ENCODE peak calls at places on chromosomes 1 and 21, in nine cellular contexts. One of them, this sample, is unnamed.

GRCh38 chr1:37723072-37723389 is 30.7 kb downstream of the CDCA8 start:
- DNase-seq in heart right ventricle: no peak
- DNase-seq in type B pancreatic cell: no peak
- DNase-seq in astrocyte of the spinal cord: no peak
- DNase-seq in left lung: no peak
- DNase-seq in endothelial cell: no peak
- DNase-seq in progenitor cell of endocrine pancreas: no peak
- DNase-seq in vagina: no peak
- DNase-seq in heart left ventricle: no peak
- DNase-seq in this sample: no peak

GRCh38 chr1:206766251-206766856 is 4.2 kb upstream of the IL19 start:
- DNase-seq in heart right ventricle: peak; percentile 11
- DNase-seq in type B pancreatic cell: no peak
- DNase-seq in astrocyte of the spinal cord: peak; percentile 95
- DNase-seq in left lung: peak; percentile 87
- DNase-seq in endothelial cell: no peak
- DNase-seq in progenitor cell of endocrine pancreas: no peak
- DNase-seq in vagina: no peak
- DNase-seq in heart left ventricle: peak; percentile 71
- DNase-seq in this sample: peak; percentile 82

GRCh38 chr21:21101911-21102310 is 103.7 kb downstream of the NCAM2 start:
- DNase-seq in heart right ventricle: no peak
- DNase-seq in type B pancreatic cell: no peak
- DNase-seq in astrocyte of the spinal cord: peak; percentile 67
- DNase-seq in left lung: no peak
- DNase-seq in endothelial cell: peak; percentile 35
- DNase-seq in progenitor cell of endocrine pancreas: no peak
- DNase-seq in vagina: no peak
- DNase-seq in heart left ventricle: no peak
- DNase-seq in this sample: peak; percentile 48

GRCh38 chr1:3005771-3006170 is 15.5 kb upstream of the ACTRT2 start:
- DNase-seq in heart right ventricle: no peak
- DNase-seq in type B pancreatic cell: no peak
- DNase-seq in astrocyte of the spinal cord: no peak
- DNase-seq in left lung: no peak
- DNase-seq in endothelial cell: no peak
- DNase-seq in progenitor cell of endocrine pancreas: no peak
- DNase-seq in vagina: no peak
- DNase-seq in heart left ventricle: no peak
- DNase-seq in this sample: no peak

GRCh38 chr21:43574741-43575465 is 84.4 kb downstream of the HSF2BP start:
- DNase-seq in heart right ventricle: peak; percentile 28
- DNase-seq in type B pancreatic cell: no peak
- DNase-seq in astrocyte of the spinal cord: no peak
- DNase-seq in left lung: peak; percentile 73
- DNase-seq in endothelial cell: no peak
- DNase-seq in progenitor cell of endocrine pancreas: no peak
- DNase-seq in vagina: no peak
- DNase-seq in heart left ventricle: peak; percentile 82
- DNase-seq in this sample: no peak

GRCh38 chr1:113219828-113220227 is 146.8 kb downstream of the LRIG2 start:
- DNase-seq in heart right ventricle: no peak
- DNase-seq in type B pancreatic cell: no peak
- DNase-seq in astrocyte of the spinal cord: no peak
- DNase-seq in left lung: no peak
- DNase-seq in endothelial cell: no peak
- DNase-seq in progenitor cell of endocrine pancreas: no peak
- DNase-seq in vagina: no peak
- DNase-seq in heart left ventricle: no peak
- DNase-seq in this sample: no peak

GRCh38 chr1:13228343-13228781 is 2.4 kb upstream of the PRAMEF18 start:
- DNase-seq in heart right ventricle: no peak
- DNase-seq in type B pancreatic cell: peak; percentile 42
- DNase-seq in astrocyte of the spinal cord: no peak
- DNase-seq in left lung: no peak
- DNase-seq in endothelial cell: no peak
- DNase-seq in progenitor cell of endocrine pancreas: peak; percentile 0
- DNase-seq in vagina: no peak
- DNase-seq in heart left ventricle: peak; percentile 3
- DNase-seq in this sample: no peak

GRCh38 chr1:111203681-111204210 is 3.3 kb upstream of the DENND2D start:
- DNase-seq in heart right ventricle: peak; percentile 57
- DNase-seq in type B pancreatic cell: no peak
- DNase-seq in astrocyte of the spinal cord: no peak
- DNase-seq in left lung: peak; percentile 91
- DNase-seq in endothelial cell: no peak
- DNase-seq in progenitor cell of endocrine pancreas: no peak
- DNase-seq in vagina: no peak
- DNase-seq in heart left ventricle: peak; percentile 90
- DNase-seq in this sample: no peak

GRCh38 chr1:238061967-238062613 is 171.4 kb upstream of the ZP4 start:
- DNase-seq in heart right ventricle: no peak
- DNase-seq in type B pancreatic cell: no peak
- DNase-seq in astrocyte of the spinal cord: peak; percentile 75
- DNase-seq in left lung: no peak
- DNase-seq in endothelial cell: no peak
- DNase-seq in progenitor cell of endocrine pancreas: no peak
- DNase-seq in vagina: no peak
- DNase-seq in heart left ventricle: no peak
- DNase-seq in this sample: peak; percentile 48

GRCh38 chr1:229278120-229278741 is 7.3 kb downstream of the RAB4A start:
- DNase-seq in heart right ventricle: no peak
- DNase-seq in type B pancreatic cell: no peak
- DNase-seq in astrocyte of the spinal cord: no peak
- DNase-seq in left lung: no peak
- DNase-seq in endothelial cell: no peak
- DNase-seq in progenitor cell of endocrine pancreas: no peak
- DNase-seq in vagina: no peak
- DNase-seq in heart left ventricle: no peak
- DNase-seq in this sample: no peak

GRCh38 chr1:181655756-181656155 is 172.4 kb downstream of the CACNA1E start:
- DNase-seq in heart right ventricle: no peak
- DNase-seq in type B pancreatic cell: no peak
- DNase-seq in astrocyte of the spinal cord: peak; percentile 8
- DNase-seq in left lung: no peak
- DNase-seq in endothelial cell: no peak
- DNase-seq in progenitor cell of endocrine pancreas: no peak
- DNase-seq in vagina: no peak
- DNase-seq in heart left ventricle: no peak
- DNase-seq in this sample: no peak

GRCh38 chr1:109631513-109632260 is 12.1 kb downstream of the AMPD2 start:
- DNase-seq in heart right ventricle: no peak
- DNase-seq in type B pancreatic cell: peak; percentile 64
- DNase-seq in astrocyte of the spinal cord: no peak
- DNase-seq in left lung: no peak
- DNase-seq in endothelial cell: no peak
- DNase-seq in progenitor cell of endocrine pancreas: no peak
- DNase-seq in vagina: peak; percentile 81
- DNase-seq in heart left ventricle: no peak
- DNase-seq in this sample: no peak

GRCh38 chr1:109630881-109631512 is 11.4 kb downstream of the AMPD2 start:
- DNase-seq in heart right ventricle: no peak
- DNase-seq in type B pancreatic cell: peak; percentile 62
- DNase-seq in astrocyte of the spinal cord: no peak
- DNase-seq in left lung: no peak
- DNase-seq in endothelial cell: no peak
- DNase-seq in progenitor cell of endocrine pancreas: no peak
- DNase-seq in vagina: peak; percentile 85
- DNase-seq in heart left ventricle: no peak
- DNase-seq in this sample: no peak

GRCh38 chr1:109629372-109630030 is 9.9 kb downstream of the AMPD2 start:
- DNase-seq in heart right ventricle: no peak
- DNase-seq in type B pancreatic cell: peak; percentile 61
- DNase-seq in astrocyte of the spinal cord: no peak
- DNase-seq in left lung: no peak
- DNase-seq in endothelial cell: no peak
- DNase-seq in progenitor cell of endocrine pancreas: no peak
- DNase-seq in vagina: peak; percentile 72
- DNase-seq in heart left ventricle: peak; percentile 47
- DNase-seq in this sample: no peak

GRCh38 chr1:109628540-109629321 is 9.1 kb downstream of the AMPD2 start:
- DNase-seq in heart right ventricle: no peak
- DNase-seq in type B pancreatic cell: no peak
- DNase-seq in astrocyte of the spinal cord: peak; percentile 65
- DNase-seq in left lung: no peak
- DNase-seq in endothelial cell: no peak
- DNase-seq in progenitor cell of endocrine pancreas: no peak
- DNase-seq in vagina: no peak
- DNase-seq in heart left ventricle: no peak
- DNase-seq in this sample: no peak

GRCh38 chr1:109630081-109630880 is 10.6 kb downstream of the AMPD2 start:
- DNase-seq in heart right ventricle: no peak
- DNase-seq in type B pancreatic cell: peak; percentile 64
- DNase-seq in astrocyte of the spinal cord: no peak
- DNase-seq in left lung: no peak
- DNase-seq in endothelial cell: peak; percentile 40
- DNase-seq in progenitor cell of endocrine pancreas: no peak
- DNase-seq in vagina: peak; percentile 82
- DNase-seq in heart left ventricle: peak; percentile 43
- DNase-seq in this sample: no peak
- TF ChIP-seq CTCF in heart right ventricle: peak; percentile 36
- TF ChIP-seq CTCF in type B pancreatic cell: peak; percentile 67
- TF ChIP-seq CTCF in astrocyte of the spinal cord: peak; percentile 20
- TF ChIP-seq CTCF in left lung: peak; percentile 29
- TF ChIP-seq CTCF in endothelial cell: peak; percentile 63
- TF ChIP-seq CTCF in progenitor cell of endocrine pancreas: peak; percentile 40
- TF ChIP-seq CTCF in vagina: peak; percentile 26
- TF ChIP-seq CTCF in heart left ventricle: peak; percentile 42
- TF ChIP-seq CTCF in this sample: peak; percentile 71

DNA sequence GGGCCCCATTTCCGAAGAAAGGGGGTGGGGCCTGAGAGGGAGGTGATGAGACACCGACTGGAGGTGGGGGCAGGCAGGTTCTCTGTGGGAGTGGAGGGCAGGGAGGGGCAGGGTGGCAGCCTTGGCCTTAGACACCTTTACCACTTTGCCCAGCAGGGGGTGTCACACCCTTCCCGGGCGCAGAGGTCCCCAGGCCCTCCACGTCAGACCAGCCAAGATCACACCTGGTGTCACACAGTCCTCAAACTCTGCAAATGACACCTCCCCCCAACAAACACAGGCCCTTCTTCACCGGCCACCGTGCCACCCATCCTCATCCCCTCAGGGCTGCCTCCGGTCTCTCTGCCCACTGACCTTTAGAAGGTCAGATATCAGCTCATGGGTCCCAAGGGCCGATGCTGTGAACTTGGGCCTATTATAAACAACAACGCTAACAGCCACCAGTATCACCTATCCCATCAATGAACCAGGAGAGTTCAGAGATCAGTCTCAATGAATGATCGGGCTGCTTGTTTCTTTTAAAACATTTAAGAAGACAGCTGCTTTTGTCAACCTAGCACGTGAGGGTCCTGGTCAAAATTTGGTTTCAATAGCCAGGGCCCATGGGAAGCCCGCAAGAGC is 103.9 kb downstream of the CASZ1 start:
- DNase-seq in heart right ventricle: peak; percentile 40
- DNase-seq in type B pancreatic cell: no peak
- DNase-seq in astrocyte of the spinal cord: no peak
- DNase-seq in left lung: peak; percentile 64
- DNase-seq in endothelial cell: peak; percentile 58
- DNase-seq in progenitor cell of endocrine pancreas: peak; percentile 49
- DNase-seq in vagina: no peak
- DNase-seq in heart left ventricle: no peak
- DNase-seq in this sample: no peak
- TF ChIP-seq CTCF in heart right ventricle: peak; percentile 40
- TF ChIP-seq CTCF in type B pancreatic cell: peak; percentile 60
- TF ChIP-seq CTCF in astrocyte of the spinal cord: no peak
- TF ChIP-seq CTCF in left lung: peak; percentile 39
- TF ChIP-seq CTCF in endothelial cell: peak; percentile 35
- TF ChIP-seq CTCF in progenitor cell of endocrine pancreas: peak; percentile 68
- TF ChIP-seq CTCF in vagina: no peak
- TF ChIP-seq CTCF in heart left ventricle: peak; percentile 33
- TF ChIP-seq CTCF in this sample: peak; percentile 64

DNA sequence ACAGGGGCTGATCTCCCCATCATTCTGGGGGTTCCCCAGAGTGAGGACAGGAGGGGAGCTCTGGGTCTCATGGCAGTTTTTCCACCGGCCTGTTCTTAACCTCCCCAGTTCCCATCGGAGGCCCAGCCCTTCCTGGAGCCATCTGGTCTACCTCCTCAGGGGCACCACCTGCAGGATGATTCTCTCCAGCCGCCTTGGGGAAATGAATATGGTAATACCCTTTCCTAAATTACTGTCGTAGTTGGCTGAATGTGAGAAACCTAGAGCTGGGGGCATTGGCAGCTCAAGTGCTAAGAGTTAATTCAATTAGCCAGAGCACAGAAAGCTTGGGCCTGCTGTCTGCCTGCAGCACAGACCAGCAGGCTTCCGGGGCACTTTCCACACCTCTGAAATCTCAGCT is 64.9 kb downstream of the TAS1R2 start:
- DNase-seq in heart right ventricle: no peak
- DNase-seq in type B pancreatic cell: no peak
- DNase-seq in astrocyte of the spinal cord: no peak
- DNase-seq in left lung: no peak
- DNase-seq in endothelial cell: peak; percentile 31
- DNase-seq in progenitor cell of endocrine pancreas: no peak
- DNase-seq in vagina: no peak
- DNase-seq in heart left ventricle: no peak
- DNase-seq in this sample: no peak
- TF ChIP-seq CTCF in heart right ventricle: no peak
- TF ChIP-seq CTCF in type B pancreatic cell: peak; percentile 25
- TF ChIP-seq CTCF in astrocyte of the spinal cord: no peak
- TF ChIP-seq CTCF in left lung: no peak
- TF ChIP-seq CTCF in endothelial cell: no peak
- TF ChIP-seq CTCF in progenitor cell of endocrine pancreas: peak; percentile 37
- TF ChIP-seq CTCF in vagina: no peak
- TF ChIP-seq CTCF in heart left ventricle: no peak
- TF ChIP-seq CTCF in this sample: peak; percentile 17

GRCh38 chr1:48938975-48939374 is 162.3 kb upstream of the BEND5 start:
- DNase-seq in heart right ventricle: no peak
- DNase-seq in type B pancreatic cell: no peak
- DNase-seq in astrocyte of the spinal cord: peak; percentile 14
- DNase-seq in left lung: no peak
- DNase-seq in endothelial cell: no peak
- DNase-seq in progenitor cell of endocrine pancreas: no peak
- DNase-seq in vagina: no peak
- DNase-seq in heart left ventricle: no peak
- DNase-seq in this sample: no peak

GRCh38 chr1:48939828-48940227 is 163.1 kb upstream of the BEND5 start:
- DNase-seq in heart right ventricle: no peak
- DNase-seq in type B pancreatic cell: no peak
- DNase-seq in astrocyte of the spinal cord: no peak
- DNase-seq in left lung: no peak
- DNase-seq in endothelial cell: no peak
- DNase-seq in progenitor cell of endocrine pancreas: no peak
- DNase-seq in vagina: no peak
- DNase-seq in heart left ventricle: no peak
- DNase-seq in this sample: no peak

GRCh38 chr1:48943393-48943792 is 166.7 kb upstream of the BEND5 start:
- DNase-seq in heart right ventricle: no peak
- DNase-seq in type B pancreatic cell: no peak
- DNase-seq in astrocyte of the spinal cord: peak; percentile 65
- DNase-seq in left lung: no peak
- DNase-seq in endothelial cell: no peak
- DNase-seq in progenitor cell of endocrine pancreas: no peak
- DNase-seq in vagina: no peak
- DNase-seq in heart left ventricle: no peak
- DNase-seq in this sample: no peak

GRCh38 chr1:48940354-48940753 is 163.7 kb upstream of the BEND5 start:
- DNase-seq in heart right ventricle: no peak
- DNase-seq in type B pancreatic cell: no peak
- DNase-seq in astrocyte of the spinal cord: no peak
- DNase-seq in left lung: no peak
- DNase-seq in endothelial cell: no peak
- DNase-seq in progenitor cell of endocrine pancreas: no peak
- DNase-seq in vagina: no peak
- DNase-seq in heart left ventricle: no peak
- DNase-seq in this sample: no peak

GRCh38 chr1:48940946-48941732 is 164.4 kb upstream of the BEND5 start:
- DNase-seq in heart right ventricle: no peak
- DNase-seq in type B pancreatic cell: no peak
- DNase-seq in astrocyte of the spinal cord: no peak
- DNase-seq in left lung: no peak
- DNase-seq in endothelial cell: no peak
- DNase-seq in progenitor cell of endocrine pancreas: no peak
- DNase-seq in vagina: no peak
- DNase-seq in heart left ventricle: no peak
- DNase-seq in this sample: no peak
- TF ChIP-seq CTCF in heart right ventricle: no peak
- TF ChIP-seq CTCF in type B pancreatic cell: no peak
- TF ChIP-seq CTCF in astrocyte of the spinal cord: no peak
- TF ChIP-seq CTCF in left lung: no peak
- TF ChIP-seq CTCF in endothelial cell: no peak
- TF ChIP-seq CTCF in progenitor cell of endocrine pancreas: no peak
- TF ChIP-seq CTCF in vagina: no peak
- TF ChIP-seq CTCF in heart left ventricle: no peak
- TF ChIP-seq CTCF in this sample: no peak